ENCODE peak calls at places on chromosomes 13 and 19, in five cellular contexts. V, E, R, F and H are unnamed samples.

GRCh38 chr19:29836409-29836825 is 24.6 kb downstream of the CCNE1 start:
- DNase-seq in V (no peak), E (no peak), R (no peak), F (no peak), H (no peak)

GRCh38 chr13:44507639-44508038 is 68.5 kb downstream of the TSC22D1 start:
- DNase-seq in V (no peak), E (no peak), R (no peak), F (no peak), H (no peak)

GRCh38 chr13:72457151-72457550 is 270.3 kb downstream of the MZT1 start:
- DNase-seq in V (no peak), E (no peak), R (no peak), F (no peak), H (no peak)

GRCh38 chr13:25973576-25973975 is 78.2 kb downstream of the SHISA2 start:
- DNase-seq in V (no peak), E (no peak), R (no peak), F (no peak), H (no peak)

GRCh38 chr19:44131955-44132354 is 9.4 kb upstream of the ZNF234 start:
- DNase-seq in V (no peak), E (no peak), R (no peak), F (no peak), H (no peak)

GRCh38 chr13:109610517-109610916 is 175.9 kb downstream of the IRS2 start:
- DNase-seq in V (peak; percentile 11), E (peak; percentile 5), R (peak; percentile 3), F (peak; percentile 59), H (peak; percentile 33)

GRCh38 chr13:48640767-48641166 is 13.0 kb upstream of the CYSLTR2 start:
- DNase-seq in V (no peak), E (no peak), R (no peak), F (no peak), H (no peak)

GRCh38 chr13:113584870-113585671 is 518 bp downstream of the TFDP1 start:
- DNase-seq in V (peak; percentile 77), E (peak; percentile 52), R (no peak), F (peak; percentile 50), H (peak; percentile 22)

GRCh38 chr19:2810141-2811091 is 9.3 kb upstream of the ZNF554 start:
- DNase-seq in V (peak; percentile 21), E (no peak), R (no peak), F (no peak), H (no peak)

DNA sequence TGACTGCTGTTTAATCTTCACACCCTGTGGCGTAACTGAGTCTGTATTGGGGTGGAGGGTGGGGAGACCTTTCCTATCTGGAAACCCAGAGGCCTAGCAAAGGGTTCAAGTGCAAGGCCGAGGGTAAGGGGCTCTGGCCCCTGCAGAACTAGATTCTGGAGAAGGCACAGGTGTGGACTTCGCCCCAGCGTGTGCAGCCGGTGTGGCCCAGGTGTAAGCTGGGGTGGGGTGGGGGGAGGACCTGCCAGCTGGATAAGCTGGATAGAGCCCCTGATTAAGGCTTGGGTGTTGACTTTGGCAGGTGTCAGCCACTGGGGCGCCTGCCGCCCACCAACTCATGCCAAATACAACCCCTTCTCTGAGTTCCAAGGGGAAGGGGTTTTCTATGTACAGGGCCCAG is 1.3 kb downstream of the RAB3D start:
- DNase-seq in V (peak; percentile 19), E (no peak), R (no peak), F (no peak), H (no peak)
- TF ChIP-seq JUND in V (no peak), E (no peak), R (no peak), F (no peak), H (no peak)

DNA sequence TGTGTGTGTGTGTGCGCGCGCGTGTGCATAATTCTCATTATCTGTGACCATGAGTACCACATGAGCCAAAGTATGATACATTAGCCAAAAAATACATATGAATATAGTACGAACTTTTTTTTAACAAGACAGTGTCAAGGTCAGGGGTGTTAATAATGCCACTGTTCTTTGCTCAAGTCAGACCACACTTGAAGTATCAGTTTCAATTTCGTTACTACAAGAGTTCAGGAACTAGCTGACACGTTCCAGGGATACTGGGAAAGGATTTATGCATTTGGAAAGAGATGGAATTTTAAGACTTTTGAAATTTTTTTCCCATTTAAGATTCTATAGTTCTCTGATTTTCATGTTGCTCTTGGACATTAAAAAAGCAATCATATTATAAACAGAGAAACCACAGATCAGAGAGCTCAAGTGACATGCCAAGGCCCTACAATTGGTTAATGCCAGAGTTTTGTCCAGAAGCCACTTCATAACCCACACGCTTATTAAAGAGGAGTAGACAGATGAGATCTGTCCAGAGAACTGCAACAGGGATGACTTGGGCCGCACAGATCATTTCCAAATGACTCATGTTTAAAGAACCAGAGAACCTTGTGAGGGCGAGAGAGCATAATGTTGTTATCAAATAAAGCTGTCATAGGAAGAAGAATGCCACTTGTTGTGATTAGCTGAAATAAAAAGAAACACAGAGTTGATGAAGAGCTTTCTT is 718.8 kb upstream of the SGCG start:
- DNase-seq in V (no peak), E (no peak), R (no peak), F (no peak), H (no peak)
- TF ChIP-seq JUND in V (no peak), E (no peak), R (no peak), F (no peak), H (no peak)

GRCh38 chr19:47762615-47763308 is 15.7 kb upstream of the SELENOW start:
- DNase-seq in V (no peak), E (no peak), R (no peak), F (no peak), H (no peak)
- TF ChIP-seq JUND in V (no peak), E (no peak), R (no peak), F (no peak), H (no peak)

DNA sequence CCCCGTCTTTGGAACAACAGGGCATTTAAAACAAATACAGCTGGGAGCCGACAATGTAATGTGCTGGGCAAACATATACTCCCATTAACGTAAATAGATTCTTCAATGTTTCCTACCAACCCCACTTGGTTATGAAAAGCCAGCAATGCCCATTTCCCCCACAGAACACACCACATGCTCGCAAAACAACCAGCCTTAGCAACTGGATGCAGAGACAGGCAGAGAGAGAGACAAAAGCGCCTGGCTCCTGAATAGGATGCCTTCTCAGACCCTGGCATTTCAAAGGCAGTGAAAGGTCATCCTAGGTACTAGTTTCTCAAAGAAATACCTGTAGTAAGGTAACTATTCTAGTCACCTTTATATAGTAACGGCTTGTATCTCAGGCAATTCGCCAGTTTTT is 462.9 kb downstream of the ITGBL1 start:
- DNase-seq in V (peak; percentile 45), E (no peak), R (no peak), F (no peak), H (no peak)
- TF ChIP-seq JUND in V (no peak), E (no peak), R (no peak), F (no peak), H (no peak)